ENCODE peak calls at places on chromosomes 7 and 10, in six cellular contexts. V, C, L, K, B and D are unnamed samples.
A peak's percentile ranks its signal among the peaks of the same experiment; 100 is the strongest.

GRCh38 chr10:100046088-100046487 is 35.6 kb downstream of the CPN1 start:
- DNase-seq in V (peak; percentile 86), C (peak; percentile 50), L (peak; percentile 77), K (peak; percentile 70), B (peak; percentile 50), D (peak; percentile 96)

GRCh38 chr7:150990416-150991186 is at the start of gene NOS3:
- DNase-seq in V (peak; percentile 72), C (no peak), L (no peak), K (no peak), B (no peak), D (no peak)

GRCh38 chr10:133476641-133476990 is 22.9 kb downstream of the SCART1 start:
- DNase-seq in V (no peak), C (no peak), L (no peak), K (peak; percentile 14), B (peak; percentile 18), D (no peak)

GRCh38 chr7:129315916-129316315 is 91.1 kb downstream of the AHCYL2 start:
- DNase-seq in V (no peak), C (no peak), L (no peak), K (no peak), B (no peak), D (no peak)

GRCh38 chr7:150715738-150716137 is 675 bp upstream of the GIMAP1 start:
- DNase-seq in V (no peak), C (no peak), L (no peak), K (no peak), B (no peak), D (no peak)

GRCh38 chr7:94417261-94417660 is 22.6 kb downstream of the COL1A2 start:
- DNase-seq in V (no peak), C (no peak), L (no peak), K (no peak), B (no peak), D (no peak)

GRCh38 chr7:95684037-95684436 is 87.7 kb upstream of the PDK4 start:
- DNase-seq in V (peak; percentile 44), C (no peak), L (no peak), K (peak; percentile 27), B (peak; percentile 21), D (no peak)

GRCh38 chr7:44615149-44615611 is 8.8 kb downstream of the OGDH start:
- DNase-seq in V (no peak), C (no peak), L (no peak), K (peak; percentile 26), B (peak; percentile 13), D (no peak)

GRCh38 chr10:58608826-58609225 is 96.2 kb downstream of the BICC1 start:
- DNase-seq in V (no peak), C (no peak), L (no peak), K (no peak), B (no peak), D (no peak)

GRCh38 chr7:78770422-78771410 is 682.8 kb downstream of the MAGI2 start:
- DNase-seq in V (no peak), C (no peak), L (peak; percentile 50), K (no peak), B (no peak), D (peak; percentile 29)

GRCh38 chr10:83433705-83434104 is 705.6 kb upstream of the GHITM start:
- DNase-seq in V (no peak), C (no peak), L (no peak), K (no peak), B (no peak), D (no peak)

GRCh38 chr10:70985824-70986336 is 97.5 kb upstream of the PCBD1 start:
- DNase-seq in V (no peak), C (no peak), L (no peak), K (no peak), B (no peak), D (no peak)

GRCh38 chr10:50510517-50511473 is 113.0 kb downstream of the SGMS1 start:
- DNase-seq in V (no peak), C (no peak), L (no peak), K (no peak), B (no peak), D (no peak)

GRCh38 chr7:24609059-24609458 is 35.8 kb downstream of the PALS2 start:
- DNase-seq in V (no peak), C (no peak), L (no peak), K (no peak), B (no peak), D (no peak)

GRCh38 chr10:29160110-29160669 is 128.7 kb upstream of the LYZL1 start:
- DNase-seq in V (peak; percentile 77), C (no peak), L (peak; percentile 63), K (no peak), B (peak; percentile 25), D (no peak)

GRCh38 chr10:101840741-101841453 is 2.7 kb downstream of the KCNIP2 start:
- DNase-seq in V (peak; percentile 72), C (no peak), L (no peak), K (peak; percentile 75), B (peak; percentile 62), D (peak; percentile 96)

DNA sequence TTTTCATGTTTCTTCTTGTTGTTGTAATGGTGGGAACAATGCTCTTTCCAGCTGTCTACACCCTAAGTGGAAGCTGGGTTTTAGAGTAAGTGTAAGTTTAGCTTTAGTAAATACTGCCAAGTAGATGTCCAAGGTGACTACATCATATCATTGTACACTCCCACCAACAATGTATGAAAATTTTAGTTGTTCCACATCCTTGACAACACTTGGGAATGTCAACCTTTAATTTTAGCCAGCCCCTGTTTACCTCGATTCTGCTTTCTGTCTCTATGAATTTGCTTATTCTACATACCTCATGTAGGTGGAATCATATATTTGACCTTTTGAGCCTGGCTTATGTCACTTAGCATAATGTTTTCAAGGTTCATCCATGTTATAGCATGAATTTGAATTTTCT is 93.0 kb downstream of the MTPAP start:
- DNase-seq in V (no peak), C (no peak), L (no peak), K (no peak), B (no peak), D (no peak)
- TF ChIP-seq ZNF274 in V (no peak), C (no peak), L (no peak), K (no peak), B (no peak), D (no peak)

DNA sequence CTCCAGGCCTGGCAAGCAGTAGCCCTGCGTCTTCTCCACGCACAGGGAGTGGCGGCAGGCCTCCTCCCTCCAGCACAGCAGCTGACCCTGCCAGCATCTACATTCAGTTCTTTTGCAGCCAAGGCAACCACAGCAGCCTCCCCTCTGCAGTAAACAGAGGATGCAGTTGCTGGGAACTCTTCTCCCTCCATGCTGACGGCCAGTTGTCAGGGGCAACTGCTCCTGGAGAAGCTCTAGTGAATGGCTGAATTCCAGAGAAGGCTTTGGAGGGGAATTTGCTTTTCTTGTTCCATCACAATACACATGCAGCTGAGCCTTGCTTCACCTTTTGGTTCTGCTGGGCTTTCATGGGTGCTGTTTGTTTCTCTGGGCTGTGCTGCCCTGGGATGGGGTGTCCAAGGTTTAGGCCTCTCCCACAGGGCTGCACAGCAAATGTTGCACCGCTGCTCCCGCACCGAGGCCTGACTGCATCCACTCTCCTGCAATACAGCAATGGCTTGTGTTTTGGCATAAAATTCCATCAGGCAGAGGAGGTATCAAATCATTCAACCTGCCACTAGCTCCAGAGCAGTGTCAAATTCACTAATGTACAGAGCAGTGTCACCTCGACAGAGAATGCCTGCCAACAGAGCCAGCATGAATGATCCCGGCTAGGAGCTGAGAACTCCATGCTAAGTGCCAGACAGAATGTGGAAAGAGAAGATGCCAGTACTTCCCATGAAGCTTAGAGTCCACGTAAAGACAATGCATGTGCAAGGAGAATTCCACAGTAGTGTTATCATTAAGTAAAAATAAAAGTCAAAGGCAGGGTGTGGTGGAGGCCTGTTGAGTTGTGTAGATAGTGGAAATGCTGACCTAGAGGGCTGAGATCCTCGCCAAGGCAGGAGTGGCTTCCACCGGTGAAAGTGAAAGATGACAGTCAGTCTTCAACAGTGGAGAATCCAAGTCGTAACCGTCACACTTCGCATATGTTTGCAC is 399.6 kb downstream of the DPP6 start:
- DNase-seq in V (no peak), C (no peak), L (peak; percentile 83), K (no peak), B (no peak), D (no peak)
- TF ChIP-seq ZNF274 in V (no peak), C (no peak), L (no peak), K (no peak), B (no peak), D (no peak)

GRCh38 chr7:27186450-27187157 is 1.6 kb upstream of the HOXA11 start:
- DNase-seq in V (no peak), C (no peak), L (no peak), K (no peak), B (no peak), D (no peak)

GRCh38 chr7:27187158-27187701 is 2.2 kb upstream of the HOXA11 start:
- DNase-seq in V (no peak), C (no peak), L (no peak), K (no peak), B (no peak), D (no peak)

GRCh38 chr7:27188666-27189559 is 3.9 kb upstream of the HOXA11 start:
- DNase-seq in V (no peak), C (no peak), L (no peak), K (no peak), B (no peak), D (no peak)

GRCh38 chr7:27189560-27190283 is 4.7 kb upstream of the HOXA11 start:
- DNase-seq in V (no peak), C (no peak), L (no peak), K (no peak), B (no peak), D (peak; percentile 64)

GRCh38 chr7:27187702-27188665 is 3.0 kb upstream of the HOXA11 start:
- DNase-seq in V (no peak), C (no peak), L (no peak), K (no peak), B (no peak), D (no peak)
- TF ChIP-seq ZNF274 in V (no peak), C (no peak), L (no peak), K (no peak), B (no peak), D (no peak)

GRCh38 chr10:131548176-131548575 is 236.7 kb upstream of the TCERG1L start:
- DNase-seq in V (no peak), C (no peak), L (no peak), K (no peak), B (no peak), D (no peak)

GRCh38 chr10:131544495-131544894 is 233.0 kb upstream of the TCERG1L start:
- DNase-seq in V (no peak), C (no peak), L (no peak), K (no peak), B (no peak), D (no peak)

GRCh38 chr10:131547129-131547799 is 235.7 kb upstream of the TCERG1L start:
- DNase-seq in V (no peak), C (no peak), L (no peak), K (no peak), B (no peak), D (peak; percentile 28)

GRCh38 chr10:131549116-131549515 is 237.6 kb upstream of the TCERG1L start:
- DNase-seq in V (no peak), C (no peak), L (no peak), K (no peak), B (no peak), D (no peak)

DNA sequence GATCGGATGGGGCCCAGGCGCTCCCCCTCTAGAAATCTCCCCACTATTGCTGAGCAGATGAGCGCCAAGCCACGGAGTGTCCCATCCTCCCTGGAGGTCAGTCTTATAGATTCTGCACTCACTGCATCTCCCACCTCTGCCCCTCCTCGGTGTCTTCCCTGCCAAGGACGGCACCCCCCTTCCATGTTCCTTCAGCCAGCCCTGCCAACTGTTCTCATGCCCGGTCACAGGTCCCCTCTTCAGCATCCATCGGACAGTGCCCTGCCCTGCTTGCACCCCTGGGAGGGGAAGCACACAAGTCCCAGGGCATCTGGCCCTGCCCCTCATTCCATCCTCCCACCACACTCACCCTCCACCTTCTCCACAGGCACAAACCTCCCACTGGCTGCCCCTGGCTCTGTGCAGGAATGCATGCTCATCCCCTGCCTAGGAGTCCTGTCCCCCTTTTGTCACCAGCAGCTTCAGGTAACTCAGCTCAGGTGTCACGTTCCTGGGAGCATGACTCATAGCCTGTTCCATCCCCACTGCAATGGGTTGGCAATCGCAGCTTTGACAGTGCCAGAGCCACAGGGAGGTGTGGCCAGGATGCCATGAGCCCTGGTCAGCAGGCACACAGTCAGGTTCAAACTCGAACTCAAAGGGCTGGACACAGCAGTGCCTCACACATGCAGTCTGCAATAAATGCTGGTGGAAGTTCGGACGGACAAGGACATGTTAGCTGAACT is 234.7 kb upstream of the TCERG1L start:
- DNase-seq in V (peak; percentile 53), C (no peak), L (no peak), K (no peak), B (no peak), D (peak; percentile 13)
- TF ChIP-seq ZNF274 in V (no peak), C (no peak), L (no peak), K (no peak), B (no peak), D (no peak)